ENCODE peak calls at places on chromosomes 16 and 17, in six cellular contexts. Z is hepatocyte, X is vagina, D is body of pancreas, F is neural progenitor cell, C is IMR-90. J is an unnamed sample. For H3K4me1, the result is how much of the 10 kb centered on the place peaks cover.

GRCh38 chr17:69448431-69449102 is 34.1 kb downstream of the MAP2K6 start:
- DNase-seq in C (no peak), Z (no peak), X (no peak), D (peak), F (peak), J (peak)

GRCh38 chr17:65523411-65523810 is 38.0 kb downstream of the AXIN2 start:
- DNase-seq in X (no peak), D (no peak), Z (no peak), C (peak), F (no peak), J (no peak)

GRCh38 chr17:29179232-29180036 is 764 bp downstream of the MYO18A start:
- DNase-seq in Z (peak), F (peak), X (no peak), C (no peak), D (peak), J (peak)

GRCh38 chr17:73559532-73559931 is 84.7 kb downstream of the SDK2 start:
- DNase-seq in X (no peak), C (no peak), Z (no peak), F (no peak), D (no peak), J (no peak)

GRCh38 chr16:64162613-64163375 is 959.1 kb downstream of the CDH11 start:
- DNase-seq in X (no peak), Z (no peak), F (no peak), C (no peak), D (no peak), J (no peak)

GRCh38 chr16:83356266-83356665 is 451.5 kb upstream of the HSBP1 start:
- DNase-seq in F (peak), D (peak), X (no peak), Z (peak), C (peak), J (peak)

GRCh38 chr16:82203198-82203597 is 33.2 kb upstream of the MPHOSPH6 start:
- DNase-seq in Z (no peak), C (no peak), X (no peak), F (no peak), D (no peak), J (no peak)

GRCh38 chr17:36942631-36943125 is 5.4 kb downstream of the LHX1 start:
- DNase-seq in F (peak), D (no peak), X (no peak), Z (peak), C (no peak), J (peak)

GRCh38 chr17:49994085-49995054 is 654 bp downstream of the DLX3 start:
- DNase-seq in C (no peak), F (peak), D (no peak), Z (peak), X (no peak), J (peak)

GRCh38 chr16:13099822-13100221 is 198.4 kb downstream of the SHISA9 start:
- DNase-seq in Z (no peak), D (no peak), C (no peak), F (peak), X (no peak), J (peak)

DNA sequence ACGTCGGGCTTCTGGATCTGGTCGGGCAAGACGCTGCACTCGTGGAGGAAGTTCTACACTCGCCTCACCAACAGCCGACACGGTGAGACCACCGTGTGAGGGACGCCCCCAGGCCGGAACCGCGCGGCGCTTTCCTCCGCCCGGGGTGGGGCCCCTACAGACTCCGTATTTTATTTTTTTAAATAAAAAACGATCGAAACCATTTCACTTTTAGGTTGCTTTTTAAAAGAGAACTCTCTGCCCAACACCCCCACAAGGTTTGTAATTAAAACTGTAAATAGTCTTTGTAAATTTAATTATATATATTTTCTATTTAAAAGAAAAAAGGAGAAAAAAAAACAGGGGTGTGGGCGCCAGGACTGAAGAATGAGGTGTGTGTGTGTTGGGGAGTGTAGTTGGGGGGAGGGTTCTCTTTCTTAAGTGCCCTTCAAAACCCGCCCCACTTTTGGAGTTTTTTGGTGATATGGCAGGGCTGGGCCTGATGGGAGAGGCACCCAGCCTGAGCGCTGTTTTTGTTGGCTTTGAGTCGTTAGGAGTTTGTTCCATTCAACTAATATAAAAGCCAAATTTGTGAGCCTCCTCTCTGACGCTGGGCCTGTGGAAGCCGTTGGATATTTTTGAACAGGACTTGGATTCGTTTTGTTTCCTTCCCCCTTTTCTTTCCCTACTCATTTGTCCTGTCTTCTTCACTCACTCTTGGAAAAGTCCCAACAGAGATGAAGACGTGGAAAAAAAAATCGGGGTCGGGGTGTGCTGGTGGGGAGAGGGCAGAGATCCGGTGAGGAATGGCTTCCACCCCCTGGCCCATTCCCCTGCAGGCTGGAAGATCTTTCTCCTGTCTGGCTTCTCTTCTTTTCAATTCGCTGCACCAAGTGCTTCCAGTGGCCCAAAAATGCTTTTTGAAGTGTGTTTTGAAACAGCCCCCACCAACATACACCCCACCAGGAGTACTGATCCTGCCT is 2.3 kb downstream of the FZD2 start:
- DNase-seq in F (no peak), X (no peak), C (no peak), D (no peak), Z (no peak), J (no peak)
- H3K4me1 ChIP-seq in F (under half), X (under half), C (under half), D (under half), Z (under half), J (under half)

GRCh38 chr16:30623558-30624283 is 13.5 kb upstream of the ZNF689 start:
- DNase-seq in C (no peak), Z (no peak), X (no peak), D (no peak), F (no peak), J (no peak)

GRCh38 chr16:30626230-30626629 is 16.0 kb upstream of the ZNF689 start:
- DNase-seq in F (no peak), C (no peak), Z (no peak), D (no peak), X (no peak), J (no peak)

GRCh38 chr16:30633526-30633925 is 17.2 kb upstream of the PRR14 start:
- DNase-seq in F (peak), Z (no peak), D (no peak), C (no peak), X (no peak), J (no peak)

GRCh38 chr16:30628628-30629342 is 18.6 kb upstream of the ZNF689 start:
- DNase-seq in F (peak), X (no peak), Z (peak), C (peak), D (peak), J (peak)
- H3K4me3 ChIP-seq in F (no peak), X (no peak), Z (no peak), C (no peak), D (no peak), J (no peak)

DNA sequence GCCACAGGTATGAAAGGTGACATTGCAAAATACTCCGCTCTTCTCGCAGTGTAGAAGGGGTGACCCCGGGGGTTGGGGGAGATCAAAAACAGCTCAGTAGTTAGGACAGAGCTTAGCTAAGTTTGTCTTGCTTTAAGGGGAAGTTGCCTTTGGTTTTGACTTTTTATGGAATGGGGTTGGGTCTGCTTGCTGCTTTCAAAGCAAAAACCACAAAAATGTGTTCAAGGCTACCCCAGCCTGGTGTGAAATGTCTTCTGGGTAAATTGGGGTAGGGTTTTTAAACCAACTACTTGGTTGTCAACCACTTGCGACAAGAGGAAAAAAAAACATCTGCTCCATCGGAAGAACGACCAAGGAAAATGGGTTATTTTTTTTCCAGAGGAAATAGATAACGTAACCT is 6.2 kb downstream of the FUS start:
- DNase-seq in C (no peak), X (no peak), Z (no peak), F (no peak), D (no peak), J (no peak)
- H3K4me1 ChIP-seq in C (under half), X (under half), Z (under half), F (under half), D (under half), J (under half)

GRCh38 chr17:78416311-78416711 is 37.9 kb downstream of the PGS1 start:
- DNase-seq in X (no peak), F (no peak), Z (no peak), D (no peak), C (peak), J (no peak)

GRCh38 chr17:78416791-78417530 is 38.5 kb downstream of the PGS1 start:
- DNase-seq in D (no peak), C (no peak), Z (peak), F (no peak), X (no peak), J (no peak)

GRCh38 chr17:78417531-78417909 is 39.1 kb downstream of the PGS1 start:
- DNase-seq in C (no peak), X (no peak), F (no peak), D (no peak), Z (no peak), J (no peak)

GRCh38 chr17:78414178-78415162 is 36.0 kb downstream of the PGS1 start:
- DNase-seq in F (no peak), C (no peak), X (no peak), Z (no peak), D (no peak), J (no peak)

GRCh38 chr17:78415821-78416301 is 37.4 kb downstream of the PGS1 start:
- DNase-seq in Z (no peak), X (no peak), D (no peak), C (peak), F (no peak), J (no peak)
- H3K4me3 ChIP-seq in Z (no peak), X (no peak), D (no peak), C (no peak), F (no peak), J (no peak)

J was measured in endodermal cell.